ENCODE peak calls at places on chromosome 17, in five cellular contexts. R is PC-3, O is transverse colon, Y is HCT116, L is body of pancreas. J is an unnamed sample. For H3K9me3, the result is how much of the 10 kb centered on the place peaks cover.

GRCh38 chr17:1774390-1775176 is 12.7 kb downstream of the SERPINF1 start:
- DNase-seq in O (no peak), L (no peak), Y (no peak), R (no peak), J (no peak)

GRCh38 chr17:41419712-41420111 is 4.7 kb downstream of the KRT37 start:
- DNase-seq in R (no peak), Y (no peak), O (no peak), L (no peak), J (no peak)

GRCh38 chr17:50292465-50292864 is 18.2 kb downstream of the TMEM92 start:
- DNase-seq in L (no peak), Y (no peak), O (no peak), R (no peak), J (no peak)

GRCh38 chr17:10247806-10248334 is 49.5 kb upstream of the GAS7 start:
- DNase-seq in L (no peak), R (no peak), Y (no peak), O (no peak), J (no peak)

GRCh38 chr17:3929181-3929580 is 12.9 kb upstream of the P2RX1 start:
- DNase-seq in L (no peak), R (no peak), O (no peak), Y (no peak), J (no peak)

GRCh38 chr17:78130080-78130438 is 512 bp upstream of the TMC8 start:
- DNase-seq in L (peak), O (no peak), R (no peak), Y (no peak), J (no peak)

GRCh38 chr17:55816532-55817272 is 65.9 kb downstream of the PCTP start:
- DNase-seq in O (no peak), R (no peak), L (no peak), Y (no peak), J (no peak)

GRCh38 chr17:77422104-77422782 is 281.5 kb downstream of the SEC14L1 start:
- DNase-seq in O (no peak), Y (no peak), R (peak), L (no peak), J (no peak)

GRCh38 chr17:31394544-31394943 is 3.1 kb downstream of the RAB11FIP4 start:
- DNase-seq in L (peak), R (peak), Y (no peak), O (no peak), J (peak)

GRCh38 chr17:46935658-46936266 is 12.8 kb downstream of the GOSR2 start:
- DNase-seq in Y (no peak), O (peak), R (no peak), L (no peak), J (no peak)

GRCh38 chr17:40841246-40841645 is 18.8 kb upstream of the KRT10 start:
- DNase-seq in O (no peak), R (no peak), L (no peak), Y (no peak), J (no peak)

GRCh38 chr17:17341452-17341851 is 38.3 kb downstream of the NT5M start:
- DNase-seq in L (no peak), R (no peak), Y (no peak), O (no peak), J (peak)

GRCh38 chr17:55763856-55764255 is 13.0 kb downstream of the PCTP start:
- DNase-seq in R (no peak), Y (no peak), L (no peak), O (no peak), J (no peak)

GRCh38 chr17:70060415-70060814 is 14.6 kb upstream of the KCNJ16 start:
- DNase-seq in Y (no peak), R (no peak), O (no peak), L (peak), J (no peak)

GRCh38 chr17:77600346-77600745 is 358.2 kb upstream of the TNRC6C start:
- DNase-seq in L (no peak), O (no peak), R (no peak), Y (no peak), J (no peak)

GRCh38 chr17:7218774-7219173 is 862 bp downstream of the DLG4 start:
- DNase-seq in O (no peak), Y (no peak), R (no peak), L (no peak), J (no peak)

GRCh38 chr17:72445055-72445991 is 324.5 kb downstream of the SOX9 start:
- DNase-seq in O (peak), Y (no peak), L (no peak), R (no peak), J (no peak)

GRCh38 chr17:67435122-67435521 is 58.0 kb downstream of the PITPNC1 start:
- DNase-seq in O (peak), L (no peak), Y (no peak), R (no peak), J (no peak)

GRCh38 chr17:73430848-73431247 is 119.0 kb upstream of the CDC42EP4 start:
- DNase-seq in Y (no peak), R (peak), O (no peak), L (no peak), J (no peak)

GRCh38 chr17:956905-957304 is 22.7 kb downstream of the NXN start:
- DNase-seq in Y (no peak), O (no peak), L (no peak), R (peak), J (no peak)

GRCh38 chr17:1557355-1558095 is 5.1 kb downstream of the PITPNA start:
- DNase-seq in R (no peak), Y (no peak), L (no peak), O (peak), J (no peak)

GRCh38 chr17:76384987-76385891 is 830 bp downstream of the SPHK1 start:
- DNase-seq in Y (no peak), O (peak), R (peak), L (no peak), J (peak)

GRCh38 chr17:68906638-68907037 is 48.6 kb downstream of the ABCA8 start:
- DNase-seq in O (no peak), Y (peak), R (peak), L (no peak), J (peak)

GRCh38 chr17:77076046-77076882 is 64.5 kb upstream of the SEC14L1 start:
- DNase-seq in Y (no peak), O (no peak), L (no peak), R (peak), J (no peak)

GRCh38 chr17:50318551-50319310 is 27.2 kb upstream of the XYLT2 start:
- DNase-seq in L (no peak), R (no peak), Y (no peak), O (no peak), J (no peak)

GRCh38 chr17:67246648-67247415 is 1.8 kb upstream of the HELZ start:
- DNase-seq in Y (peak), L (peak), O (peak), R (peak), J (peak)

GRCh38 chr17:18235743-18236256 is 10.4 kb downstream of the LLGL1 start:
- DNase-seq in L (no peak), Y (no peak), O (no peak), R (peak), J (peak)

GRCh38 chr17:73068322-73069153 is 23.9 kb downstream of the SLC39A11 start:
- DNase-seq in R (peak), O (no peak), Y (no peak), L (no peak), J (no peak)

GRCh38 chr17:50035421-50035879 is 20.5 kb upstream of the ITGA3 start:
- DNase-seq in O (no peak), L (no peak), Y (no peak), R (no peak), J (no peak)

GRCh38 chr17:27609606-27610303 is 21.2 kb upstream of the LGALS9 start:
- DNase-seq in O (peak), Y (no peak), L (peak), R (peak), J (no peak)

GRCh38 chr17:8572767-8573166 is 57.8 kb downstream of the MYH10 start:
- DNase-seq in O (no peak), R (no peak), L (no peak), Y (no peak), J (no peak)

GRCh38 chr17:58308173-58308984 is 20.2 kb downstream of the TSPOAP1 start:
- DNase-seq in O (no peak), L (no peak), R (no peak), Y (no peak), J (no peak)

GRCh38 chr17:77704048-77704815 is 254.3 kb upstream of the TNRC6C start:
- DNase-seq in O (no peak), R (no peak), L (no peak), Y (no peak), J (no peak)

GRCh38 chr17:83193336-83194188 is 114.2 kb downstream of the METRNL start:
- DNase-seq in O (peak), Y (no peak), R (peak), L (peak), J (peak)

GRCh38 chr17:39193346-39193745 is 4.1 kb downstream of the CACNB1 start:
- DNase-seq in R (no peak), L (no peak), Y (no peak), O (no peak), J (no peak)
- H3K4me3 ChIP-seq in R (no peak), L (no peak), Y (no peak), O (no peak), J (no peak)

GRCh38 chr17:19800571-19800970 is 52.5 kb upstream of the ALDH3A1 start:
- DNase-seq in L (no peak), Y (no peak), R (no peak), O (no peak), J (no peak)
- H3K9me3 ChIP-seq in L (under half), Y (under half), R (under half), O (under half), J (under half)

GRCh38 chr17:45230410-45230786 is 8.7 kb downstream of the FMNL1 start:
- DNase-seq in L (no peak), R (no peak), O (no peak), Y (no peak), J (no peak)
- H3K4me3 ChIP-seq in L (no peak), R (no peak), O (no peak), Y (no peak), J (no peak)

GRCh38 chr17:5719976-5720375 is 135.7 kb upstream of the NLRP1 start:
- DNase-seq in Y (no peak), L (no peak), O (no peak), R (no peak), J (no peak)

GRCh38 chr17:5714993-5715392 is 130.7 kb upstream of the NLRP1 start:
- DNase-seq in O (no peak), L (no peak), Y (no peak), R (no peak), J (no peak)

GRCh38 chr17:5715478-5715877 is 131.2 kb upstream of the NLRP1 start:
- DNase-seq in Y (no peak), L (no peak), R (no peak), O (no peak), J (no peak)

DNA sequence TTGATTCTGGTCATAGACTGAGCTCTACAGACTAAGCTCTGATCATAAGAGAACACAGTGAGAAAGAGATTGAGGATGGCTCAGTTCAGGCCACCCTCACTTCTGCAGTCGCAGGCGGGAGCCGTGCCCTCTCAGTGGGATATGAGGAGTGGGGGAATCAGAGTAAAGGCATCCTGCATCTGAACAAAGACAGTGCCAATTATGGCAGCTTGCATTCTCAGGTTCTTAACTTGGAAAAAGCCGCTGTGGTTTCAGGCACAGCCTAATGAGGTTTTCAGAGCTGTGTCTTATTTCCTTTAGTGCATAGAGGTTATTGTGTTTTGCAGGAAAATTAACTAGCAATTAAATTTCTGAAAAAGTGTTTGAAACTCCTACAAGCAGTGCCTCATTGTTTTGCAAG is 134.4 kb upstream of the NLRP1 start:
- DNase-seq in O (no peak), R (no peak), L (no peak), Y (no peak), J (no peak)
- H3K9me3 ChIP-seq in O (under half), R (under half), L (under half), Y (under half), J (under half)